ENCODE peak calls at places on chromosomes 2 and 18, in eight cellular contexts. Y is breast epithelium; J is CD8-positive, alpha-beta T cell; M is endothelial cell of umbilical vein; A is thyroid gland; V is effector memory CD4-positive, alpha-beta T cell; P is adrenal gland; X is PC-9. I is an unnamed sample.

GRCh38 chr2:210577263-210578071 is 21.1 kb downstream of the CPS1 start:
- DNase-seq in Y (no peak), J (no peak), M (peak; percentile 45), A (no peak), V (no peak), P (no peak), X (no peak), I (no peak)

GRCh38 chr2:54422072-54422581 is 34.0 kb upstream of the SPTBN1 start:
- DNase-seq in Y (no peak), J (peak; percentile 4), M (no peak), A (no peak), V (no peak), P (no peak), X (no peak), I (no peak)

GRCh38 chr2:238643400-238643907 is 204.4 kb upstream of the TWIST2 start:
- DNase-seq in Y (no peak), J (no peak), M (no peak), A (no peak), V (no peak), P (no peak), X (no peak), I (no peak)

GRCh38 chr18:853471-853870 is 41.4 kb upstream of the YES1 start:
- DNase-seq in Y (no peak), J (no peak), M (no peak), A (no peak), V (no peak), P (no peak), X (no peak), I (no peak)

GRCh38 chr18:54149078-54149697 is 75.3 kb downstream of the MBD2 start:
- DNase-seq in Y (no peak), J (no peak), M (peak; percentile 94), A (peak; percentile 19), V (no peak), P (peak; percentile 52), X (peak; percentile 47), I (no peak)

GRCh38 chr2:45128580-45128997 is 119.3 kb upstream of the SIX2 start:
- DNase-seq in Y (no peak), J (no peak), M (peak; percentile 89), A (no peak), V (no peak), P (peak; percentile 81), X (peak; percentile 77), I (no peak)

GRCh38 chr2:238771193-238771592 is 76.7 kb upstream of the TWIST2 start:
- DNase-seq in Y (no peak), J (no peak), M (no peak), A (no peak), V (no peak), P (no peak), X (no peak), I (no peak)

GRCh38 chr2:127049927-127050802 is 56.8 kb downstream of the BIN1 start:
- DNase-seq in Y (no peak), J (peak; percentile 47), M (peak; percentile 34), A (peak; percentile 56), V (peak; percentile 27), P (peak; percentile 62), X (peak; percentile 65), I (no peak)

GRCh38 chr2:46275995-46276394 is 21.2 kb upstream of the EPAS1 start:
- DNase-seq in Y (no peak), J (peak; percentile 18), M (peak; percentile 89), A (peak; percentile 44), V (no peak), P (peak; percentile 71), X (no peak), I (no peak)

GRCh38 chr2:200318940-200319435 is 12.5 kb downstream of the SPATS2L start:
- DNase-seq in Y (no peak), J (no peak), M (no peak), A (no peak), V (no peak), P (no peak), X (no peak), I (no peak)

GRCh38 chr2:202605174-202605573 is 29.6 kb upstream of the FAM117B start:
- DNase-seq in Y (no peak), J (no peak), M (no peak), A (no peak), V (no peak), P (no peak), X (no peak), I (no peak)

GRCh38 chr2:160510617-160511016 is 17.0 kb upstream of the RBMS1 start:
- DNase-seq in Y (no peak), J (no peak), M (no peak), A (peak; percentile 25), V (no peak), P (no peak), X (no peak), I (no peak)

GRCh38 chr2:140604096-140604495 is 1526.7 kb downstream of the LRP1B start:
- DNase-seq in Y (no peak), J (no peak), M (no peak), A (no peak), V (no peak), P (no peak), X (no peak), I (no peak)

GRCh38 chr2:197209742-197210408 is 100.7 kb downstream of the ANKRD44 start:
- DNase-seq in Y (no peak), J (peak; percentile 30), M (no peak), A (no peak), V (peak; percentile 60), P (no peak), X (peak; percentile 53), I (no peak)

GRCh38 chr2:150125708-150126107 is 361.8 kb downstream of the RND3 start:
- DNase-seq in Y (no peak), J (no peak), M (peak; percentile 7), A (no peak), V (no peak), P (no peak), X (no peak), I (no peak)

GRCh38 chr2:188623995-188624643 is 332.4 kb downstream of the GULP1 start:
- DNase-seq in Y (no peak), J (no peak), M (no peak), A (no peak), V (no peak), P (no peak), X (no peak), I (no peak)

GRCh38 chr18:9849407-9849961 is 36.3 kb upstream of the TXNDC2 start:
- DNase-seq in Y (no peak), J (no peak), M (no peak), A (peak; percentile 84), V (no peak), P (no peak), X (peak; percentile 92), I (no peak)

GRCh38 chr2:13638181-13638580 is 921.4 kb downstream of the TRIB2 start:
- DNase-seq in Y (no peak), J (no peak), M (no peak), A (no peak), V (no peak), P (no peak), X (no peak), I (no peak)

GRCh38 chr2:117481608-117482007 is 332.9 kb upstream of the DDX18 start:
- DNase-seq in Y (no peak), J (no peak), M (no peak), A (no peak), V (no peak), P (no peak), X (no peak), I (no peak)

GRCh38 chr2:65277791-65278449 is 50.3 kb downstream of the ACTR2 start:
- DNase-seq in Y (no peak), J (no peak), M (no peak), A (peak; percentile 82), V (no peak), P (peak; percentile 33), X (no peak), I (no peak)
- H3K27ac ChIP-seq in Y (no peak overlapping the region), J (no peak overlapping the region), M (no peak overlapping the region), A (no peak overlapping the region), V (no peak overlapping the region), P (no peak overlapping the region), X (no peak overlapping the region), I (no peak overlapping the region)

DNA sequence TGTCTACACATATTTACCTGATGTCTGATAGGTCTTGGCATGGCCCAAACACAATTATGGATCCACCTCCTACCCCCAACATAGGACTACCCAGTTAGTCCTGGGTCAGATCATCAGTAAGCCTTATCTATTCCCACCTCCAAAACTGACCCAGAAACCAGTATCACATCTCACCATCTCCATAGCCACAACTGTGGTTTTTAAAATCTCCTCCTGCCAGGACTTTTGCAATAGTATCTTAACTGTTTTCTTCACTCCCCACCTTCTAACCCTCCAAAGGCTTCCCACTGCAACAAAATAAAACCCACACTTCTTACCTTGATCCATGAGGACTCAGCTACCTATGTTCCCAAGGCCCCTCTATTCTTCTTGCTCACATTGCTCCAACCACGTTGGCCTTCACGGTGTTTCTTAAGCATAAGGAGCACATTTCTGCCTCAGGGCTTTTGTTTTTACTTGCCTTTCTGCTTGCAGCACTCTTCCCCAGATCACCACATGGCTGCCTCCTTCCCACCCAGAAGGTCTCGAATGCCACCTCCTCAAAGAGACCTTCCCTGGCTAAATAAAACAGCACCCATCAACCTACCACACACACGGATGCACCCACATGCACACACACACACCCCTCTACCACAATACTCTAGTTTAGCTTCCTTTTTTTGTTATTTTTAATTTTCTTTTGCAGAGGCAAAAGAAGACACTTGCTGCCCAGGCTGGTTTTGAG is 125.9 kb upstream of the SLC1A4 start:
- DNase-seq in Y (no peak), J (no peak), M (no peak), A (no peak), V (no peak), P (no peak), X (no peak), I (no peak)
- H3K27me3 ChIP-seq in Y (no peaks in the 10 kb centered on the region), J (peaks cover 4% of the 10 kb centered on the region), M (no peaks in the 10 kb centered on the region), A (no peaks in the 10 kb centered on the region), V (peaks cover 9% of the 10 kb centered on the region), P (no peaks in the 10 kb centered on the region), X (no peaks in the 10 kb centered on the region), I (peaks cover 11% of the 10 kb centered on the region)

DNA sequence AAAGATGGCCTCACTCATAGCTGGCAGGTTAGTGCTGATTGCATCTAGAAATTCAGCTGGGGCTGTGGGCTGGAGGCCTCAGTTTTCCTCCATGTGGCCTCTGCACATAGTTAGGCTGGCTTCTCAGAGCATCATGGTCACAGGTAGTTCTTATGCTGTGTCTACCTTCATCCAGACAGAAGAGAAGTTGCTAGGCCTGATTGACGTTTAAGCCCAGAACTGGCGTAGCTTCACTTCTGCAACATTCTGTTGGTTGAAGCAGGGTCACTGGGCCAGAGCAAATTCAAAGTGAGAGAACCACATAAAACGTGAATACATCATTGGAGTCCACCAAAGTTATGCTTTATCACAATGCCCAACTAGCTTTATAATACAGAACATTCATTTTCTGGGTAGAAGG is 116.0 kb downstream of the SPP2 start:
- DNase-seq in Y (no peak), J (no peak), M (no peak), A (no peak), V (no peak), P (no peak), X (no peak), I (no peak)
- H3K4me1 ChIP-seq in Y (no peaks in the 10 kb centered on the region), J (peaks cover 15% of the 10 kb centered on the region), M (peaks cover 2% of the 10 kb centered on the region), A (peaks cover 31% of the 10 kb centered on the region), V (peaks cover 10% of the 10 kb centered on the region), P (no peaks in the 10 kb centered on the region), X (peaks cover 54% of the 10 kb centered on the region), I (peaks cover 1% of the 10 kb centered on the region)

GRCh38 chr2:47310801-47311560 is 92.0 kb upstream of the MSH2 start:
- DNase-seq in Y (peak; percentile 90), J (no peak), M (no peak), A (peak; percentile 79), V (no peak), P (peak; percentile 39), X (peak; percentile 54), I (no peak)
- H3K27ac ChIP-seq in Y (peak overlapping the region; percentile 89), J (no peak overlapping the region), M (no peak overlapping the region), A (peak overlapping the region; percentile 38), V (no peak overlapping the region), P (no peak overlapping the region), X (peak overlapping the region; percentile 96), I (no peak overlapping the region)